ENCODE peak calls at places on chromosomes 12 and 14, in nine cellular contexts. S is hepatocyte; Z is activated T-helper 9 cell treated with anti-CD3 and anti-CD28 coated beads, Interleukin-2, amount 50 U/mL, for 16 hours; W is HCEC 1CT; J is gastrocnemius medialis; C is endothelial cell; E is T-helper 1 cell; T is nephron progenitor cell; N is GM06990. A is an unnamed sample.

GRCh38 chr14:57725399-57726077 is 140.4 kb downstream of the SLC35F4 start:
- DNase-seq in S (peak; percentile 19), Z (no peak), W (peak; percentile 79), J (no peak), C (no peak), E (no peak), T (no peak), N (no peak), A (no peak)

GRCh38 chr14:103014466-103015319 is 42.7 kb downstream of the CDC42BPB start:
- DNase-seq in S (no peak), Z (no peak), W (peak; percentile 55), J (no peak), C (no peak), E (no peak), T (no peak), N (no peak), A (no peak)

GRCh38 chr12:25957898-25958253 is 606 bp upstream of the RASSF8 start:
- DNase-seq in S (no peak), Z (no peak), W (peak; percentile 85), J (no peak), C (no peak), E (no peak), T (no peak), N (no peak), A (no peak)

GRCh38 chr12:113889076-113889475 is 77.0 kb downstream of the RBM19 start:
- DNase-seq in S (no peak), Z (no peak), W (no peak), J (no peak), C (no peak), E (no peak), T (no peak), N (no peak), A (no peak)

GRCh38 chr12:76375939-76376338 is 27.7 kb upstream of the BBS10 start:
- DNase-seq in S (no peak), Z (no peak), W (no peak), J (no peak), C (no peak), E (no peak), T (no peak), N (no peak), A (no peak)

GRCh38 chr14:32473476-32473875 is 144.4 kb downstream of the AKAP6 start:
- DNase-seq in S (peak; percentile 36), Z (no peak), W (no peak), J (peak; percentile 56), C (no peak), E (no peak), T (no peak), N (no peak), A (no peak)

GRCh38 chr12:108643941-108644742 is 10.4 kb upstream of the SELPLG start:
- DNase-seq in S (no peak), Z (no peak), W (no peak), J (peak; percentile 53), C (no peak), E (no peak), T (no peak), N (no peak), A (no peak)

GRCh38 chr12:17511369-17511768 is 578.6 kb downstream of the RERGL start:
- DNase-seq in S (no peak), Z (no peak), W (no peak), J (no peak), C (no peak), E (no peak), T (no peak), N (no peak), A (no peak)

GRCh38 chr14:80996049-80996901 is 40.9 kb downstream of the TSHR start:
- DNase-seq in S (peak; percentile 84), Z (no peak), W (peak; percentile 85), J (peak; percentile 26), C (peak; percentile 16), E (no peak), T (peak; percentile 12), N (peak; percentile 4), A (no peak)

GRCh38 chr12:62865860-62866407 is 69.0 kb downstream of the PPM1H start:
- DNase-seq in S (no peak), Z (no peak), W (no peak), J (no peak), C (no peak), E (no peak), T (peak; percentile 16), N (no peak), A (no peak)

GRCh38 chr12:55820679-55821078 is 2.8 kb downstream of the ORMDL2 start:
- DNase-seq in S (no peak), Z (no peak), W (peak; percentile 36), J (no peak), C (no peak), E (no peak), T (no peak), N (no peak), A (no peak)

GRCh38 chr12:113231275-113232231 is 10.3 kb downstream of the TPCN1 start:
- DNase-seq in S (peak; percentile 76), Z (no peak), W (peak; percentile 75), J (peak; percentile 15), C (no peak), E (no peak), T (peak; percentile 23), N (no peak), A (no peak)

GRCh38 chr12:95600567-95600966 is 49.3 kb upstream of the USP44 start:
- DNase-seq in S (no peak), Z (no peak), W (no peak), J (no peak), C (no peak), E (no peak), T (no peak), N (no peak), A (no peak)

GRCh38 chr12:98885778-98886177 is 240.7 kb downstream of the APAF1 start:
- DNase-seq in S (no peak), Z (no peak), W (no peak), J (no peak), C (no peak), E (no peak), T (no peak), N (no peak), A (no peak)